ENCODE peak calls at places on chromosomes 16 and 17, in five cellular contexts. One of them, this sample, is unnamed.

GRCh38 chr16:17423195-17423594 is 47.6 kb downstream of the XYLT1 start:
- DNase-seq in naive B cell: no peak
- DNase-seq in GF-D8: no peak
- DNase-seq in uterus: no peak
- DNase-seq in activated CD4-positive, alpha-beta T cell treated with anti-CD3 and anti-CD28 coated beads, Interleukin-2, amount 50 U/mL, for 48 hours: no peak
- DNase-seq in this sample: no peak

GRCh38 chr17:17506893-17507464 is 10.8 kb upstream of the RASD1 start:
- DNase-seq in uterus: no peak
- DNase-seq in GF-D8: no peak
- DNase-seq in activated CD4-positive, alpha-beta T cell treated with anti-CD3 and anti-CD28 coated beads, Interleukin-2, amount 50 U/mL, for 48 hours: no peak
- DNase-seq in naive B cell: no peak
- DNase-seq in this sample: no peak

GRCh38 chr16:14240216-14240843 is 169.2 kb downstream of the MRTFB start:
- DNase-seq in GF-D8: no peak
- DNase-seq in uterus: no peak
- DNase-seq in naive B cell: no peak
- DNase-seq in activated CD4-positive, alpha-beta T cell treated with anti-CD3 and anti-CD28 coated beads, Interleukin-2, amount 50 U/mL, for 48 hours: no peak
- DNase-seq in this sample: no peak

GRCh38 chr17:7750321-7750821 is 32.8 kb downstream of the DNAH2 start:
- DNase-seq in naive B cell: no peak
- DNase-seq in uterus: no peak
- DNase-seq in activated CD4-positive, alpha-beta T cell treated with anti-CD3 and anti-CD28 coated beads, Interleukin-2, amount 50 U/mL, for 48 hours: no peak
- DNase-seq in GF-D8: no peak
- DNase-seq in this sample: no peak

GRCh38 chr16:86567701-86568571 is 1.3 kb downstream of the FOXC2 start:
- DNase-seq in activated CD4-positive, alpha-beta T cell treated with anti-CD3 and anti-CD28 coated beads, Interleukin-2, amount 50 U/mL, for 48 hours: no peak
- DNase-seq in GF-D8: no peak
- DNase-seq in uterus: no peak
- DNase-seq in naive B cell: no peak
- DNase-seq in this sample: no peak

GRCh38 chr16:16144416-16144815 is 78.9 kb downstream of the ABCC6 start:
- DNase-seq in naive B cell: no peak
- DNase-seq in GF-D8: no peak
- DNase-seq in uterus: no peak
- DNase-seq in activated CD4-positive, alpha-beta T cell treated with anti-CD3 and anti-CD28 coated beads, Interleukin-2, amount 50 U/mL, for 48 hours: no peak
- DNase-seq in this sample: no peak

GRCh38 chr17:50149425-50150353 is 788 bp downstream of the PPP1R9B start:
- DNase-seq in uterus: peak; percentile 52
- DNase-seq in naive B cell: peak; percentile 66
- DNase-seq in activated CD4-positive, alpha-beta T cell treated with anti-CD3 and anti-CD28 coated beads, Interleukin-2, amount 50 U/mL, for 48 hours: peak; percentile 41
- DNase-seq in GF-D8: no peak
- DNase-seq in this sample: peak; percentile 61

GRCh38 chr17:45200701-45201100 is 21.0 kb upstream of the FMNL1 start:
- DNase-seq in activated CD4-positive, alpha-beta T cell treated with anti-CD3 and anti-CD28 coated beads, Interleukin-2, amount 50 U/mL, for 48 hours: no peak
- DNase-seq in uterus: no peak
- DNase-seq in GF-D8: peak; percentile 86
- DNase-seq in naive B cell: no peak
- DNase-seq in this sample: no peak

GRCh38 chr17:5730373-5730772 is 146.1 kb upstream of the NLRP1 start:
- DNase-seq in naive B cell: no peak
- DNase-seq in activated CD4-positive, alpha-beta T cell treated with anti-CD3 and anti-CD28 coated beads, Interleukin-2, amount 50 U/mL, for 48 hours: no peak
- DNase-seq in GF-D8: no peak
- DNase-seq in uterus: no peak
- DNase-seq in this sample: no peak

GRCh38 chr17:28396635-28397239 is 9.3 kb downstream of the SLC46A1 start:
- DNase-seq in GF-D8: no peak
- DNase-seq in activated CD4-positive, alpha-beta T cell treated with anti-CD3 and anti-CD28 coated beads, Interleukin-2, amount 50 U/mL, for 48 hours: no peak
- DNase-seq in uterus: no peak
- DNase-seq in naive B cell: no peak
- DNase-seq in this sample: no peak

GRCh38 chr17:73549841-73550430 is 94.3 kb downstream of the SDK2 start:
- DNase-seq in naive B cell: no peak
- DNase-seq in activated CD4-positive, alpha-beta T cell treated with anti-CD3 and anti-CD28 coated beads, Interleukin-2, amount 50 U/mL, for 48 hours: no peak
- DNase-seq in uterus: no peak
- DNase-seq in GF-D8: no peak
- DNase-seq in this sample: no peak

GRCh38 chr17:45334231-45334630 is 17.4 kb upstream of the MAP3K14 start:
- DNase-seq in activated CD4-positive, alpha-beta T cell treated with anti-CD3 and anti-CD28 coated beads, Interleukin-2, amount 50 U/mL, for 48 hours: no peak
- DNase-seq in GF-D8: no peak
- DNase-seq in uterus: no peak
- DNase-seq in naive B cell: no peak
- DNase-seq in this sample: no peak

GRCh38 chr17:63490321-63490720 is 13.5 kb downstream of the ACE start:
- DNase-seq in naive B cell: no peak
- DNase-seq in activated CD4-positive, alpha-beta T cell treated with anti-CD3 and anti-CD28 coated beads, Interleukin-2, amount 50 U/mL, for 48 hours: no peak
- DNase-seq in uterus: no peak
- DNase-seq in GF-D8: no peak
- DNase-seq in this sample: no peak

GRCh38 chr16:66267287-66268137 is 99.0 kb upstream of the CDH5 start:
- DNase-seq in uterus: no peak
- DNase-seq in activated CD4-positive, alpha-beta T cell treated with anti-CD3 and anti-CD28 coated beads, Interleukin-2, amount 50 U/mL, for 48 hours: no peak
- DNase-seq in GF-D8: no peak
- DNase-seq in naive B cell: no peak
- DNase-seq in this sample: no peak

GRCh38 chr16:67881557-67882220 is 3.0 kb upstream of the NRN1L start:
- DNase-seq in uterus: no peak
- DNase-seq in GF-D8: no peak
- DNase-seq in naive B cell: no peak
- DNase-seq in activated CD4-positive, alpha-beta T cell treated with anti-CD3 and anti-CD28 coated beads, Interleukin-2, amount 50 U/mL, for 48 hours: no peak
- DNase-seq in this sample: no peak

GRCh38 chr17:9141423-9141753 is 120.1 kb downstream of the NTN1 start:
- DNase-seq in GF-D8: no peak
- DNase-seq in uterus: no peak
- DNase-seq in activated CD4-positive, alpha-beta T cell treated with anti-CD3 and anti-CD28 coated beads, Interleukin-2, amount 50 U/mL, for 48 hours: no peak
- DNase-seq in naive B cell: no peak
- DNase-seq in this sample: no peak

GRCh38 chr17:32189343-32189742 is 47.0 kb downstream of the RHOT1 start:
- DNase-seq in uterus: no peak
- DNase-seq in activated CD4-positive, alpha-beta T cell treated with anti-CD3 and anti-CD28 coated beads, Interleukin-2, amount 50 U/mL, for 48 hours: no peak
- DNase-seq in GF-D8: no peak
- DNase-seq in naive B cell: no peak
- DNase-seq in this sample: no peak

GRCh38 chr16:11976850-11977205 is 294 bp downstream of the SNX29 start:
- DNase-seq in activated CD4-positive, alpha-beta T cell treated with anti-CD3 and anti-CD28 coated beads, Interleukin-2, amount 50 U/mL, for 48 hours: no peak
- DNase-seq in GF-D8: no peak
- DNase-seq in uterus: no peak
- DNase-seq in naive B cell: no peak
- DNase-seq in this sample: no peak

GRCh38 chr16:77540656-77541055 is 105.8 kb upstream of the ADAMTS18 start:
- DNase-seq in GF-D8: no peak
- DNase-seq in uterus: no peak
- DNase-seq in activated CD4-positive, alpha-beta T cell treated with anti-CD3 and anti-CD28 coated beads, Interleukin-2, amount 50 U/mL, for 48 hours: no peak
- DNase-seq in naive B cell: no peak
- DNase-seq in this sample: no peak

GRCh38 chr16:50185005-50185505 is 31.9 kb downstream of the TENT4B start:
- DNase-seq in uterus: no peak
- DNase-seq in naive B cell: no peak
- DNase-seq in GF-D8: no peak
- DNase-seq in activated CD4-positive, alpha-beta T cell treated with anti-CD3 and anti-CD28 coated beads, Interleukin-2, amount 50 U/mL, for 48 hours: no peak
- DNase-seq in this sample: no peak

This sample was measured in CD4-positive, alpha-beta memory T cell.